ENCODE peak calls at places on chromosome 19, in six cellular contexts. F is esophagus squamous epithelium, D is mammary epithelial cell, K is cardiac muscle cell, L is keratinocyte, Q is psoas muscle. B is an unnamed sample.

GRCh38 chr19:14197882-14198281 is 8.1 kb downstream of the ADGRL1 start:
- DNase-seq in F (no peak), D (no peak), K (no peak), L (no peak), Q (no peak), B (no peak)

GRCh38 chr19:18479964-18480723 is 41.7 kb downstream of the ELL start:
- DNase-seq in F (no peak), D (no peak), K (peak; percentile 80), L (no peak), Q (peak; percentile 90), B (peak; percentile 67)

GRCh38 chr19:55232284-55232597 is 3.7 kb upstream of the TMEM86B start:
- DNase-seq in F (no peak), D (no peak), K (no peak), L (no peak), Q (no peak), B (no peak)

GRCh38 chr19:23070353-23070781 is 46.5 kb upstream of the ZNF730 start:
- DNase-seq in F (no peak), D (peak; percentile 11), K (peak; percentile 60), L (no peak), Q (peak; percentile 31), B (no peak)

GRCh38 chr19:33396701-33397535 is 23.4 kb downstream of the CEBPG start:
- DNase-seq in F (no peak), D (no peak), K (peak; percentile 65), L (no peak), Q (peak; percentile 22), B (no peak)

GRCh38 chr19:58543826-58544590 is at the start of gene TRIM28:
- DNase-seq in F (no peak), D (peak; percentile 99), K (peak; percentile 100), L (peak; percentile 90), Q (peak; percentile 98), B (peak; percentile 99)

GRCh38 chr19:56663931-56664500 is 7.5 kb downstream of the ZNF835 start:
- DNase-seq in F (no peak), D (no peak), K (no peak), L (no peak), Q (no peak), B (no peak)

GRCh38 chr19:47483800-47484690 is at the start of gene KPTN:
- DNase-seq in F (peak; percentile 62), D (peak; percentile 82), K (peak; percentile 95), L (peak; percentile 42), Q (peak; percentile 91), B (peak; percentile 93)

GRCh38 chr19:42255766-42256750 is 1.1 kb upstream of the ERF start:
- DNase-seq in F (no peak), D (no peak), K (peak; percentile 78), L (no peak), Q (no peak), B (no peak)

GRCh38 chr19:862529-863304 is 3.3 kb downstream of the CFD start:
- DNase-seq in F (no peak), D (peak; percentile 37), K (peak; percentile 61), L (no peak), Q (peak; percentile 63), B (peak; percentile 40)

GRCh38 chr19:10748924-10749434 is 31.1 kb downstream of the DNM2 start:
- DNase-seq in F (no peak), D (peak; percentile 52), K (peak; percentile 59), L (peak; percentile 40), Q (peak; percentile 39), B (peak; percentile 56)

GRCh38 chr19:13881692-13882418 is 4.9 kb downstream of the NANOS3 start:
- DNase-seq in F (no peak), D (no peak), K (peak; percentile 67), L (no peak), Q (peak; percentile 48), B (no peak)

GRCh38 chr19:57807541-57807940 is 7.2 kb downstream of the ZNF552 start:
- DNase-seq in F (no peak), D (no peak), K (peak; percentile 67), L (no peak), Q (no peak), B (no peak)

GRCh38 chr19:16886305-16886880 is 2.4 kb upstream of the F2RL3 start:
- DNase-seq in F (no peak), D (no peak), K (peak; percentile 93), L (no peak), Q (peak; percentile 55), B (peak; percentile 67)

GRCh38 chr19:14550201-14550754 is 20.9 kb downstream of the TECR start:
- DNase-seq in F (no peak), D (peak; percentile 58), K (peak; percentile 11), L (no peak), Q (no peak), B (no peak)

GRCh38 chr19:677601-678380 is 1.6 kb downstream of the FSTL3 start:
- DNase-seq in F (no peak), D (peak; percentile 82), K (no peak), L (no peak), Q (peak; percentile 25), B (no peak)

GRCh38 chr19:58518261-58519086 is 1.1 kb downstream of the ZBTB45 start:
- DNase-seq in F (no peak), D (no peak), K (no peak), L (no peak), Q (no peak), B (peak; percentile 21)

GRCh38 chr19:10238172-10238783 is 7.1 kb upstream of the S1PR2 start:
- DNase-seq in F (no peak), D (no peak), K (peak; percentile 96), L (no peak), Q (peak; percentile 71), B (peak; percentile 99)

DNA sequence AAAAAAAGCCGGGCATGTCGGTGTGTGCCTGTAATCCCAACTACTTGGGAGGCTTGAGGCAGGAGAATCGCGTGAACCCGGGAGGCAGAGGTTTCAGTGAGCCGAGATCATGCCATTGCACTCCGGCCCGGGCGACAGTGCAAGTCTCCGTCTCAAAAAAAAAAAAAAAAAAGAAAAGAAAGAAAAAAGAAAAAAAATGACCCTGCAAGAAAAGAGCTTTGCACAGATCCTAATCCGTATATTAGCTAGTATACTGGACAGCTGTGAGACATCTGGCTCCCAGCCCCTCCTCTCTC is 1.0 kb upstream of the AKT2 start:
- DNase-seq in F (no peak), D (no peak), K (no peak), L (no peak), Q (no peak), B (no peak)
- H3K4me3 ChIP-seq in F (no peak overlapping the region), D (no peak overlapping the region), K (no peak overlapping the region), L (no peak overlapping the region), Q (peak overlapping the region; percentile 87), B (no peak overlapping the region)

GRCh38 chr19:5918463-5919079 is 4.5 kb downstream of the CAPS start:
- DNase-seq in F (no peak), D (no peak), K (no peak), L (no peak), Q (no peak), B (no peak)
- H3K36me3 ChIP-seq in F (peaks cover 31% of the 10 kb centered on the region), D (peaks cover 4% of the 10 kb centered on the region), K (peaks cover 53% of the 10 kb centered on the region), L (peaks cover 21% of the 10 kb centered on the region), Q (peaks cover 4% of the 10 kb centered on the region), B (no peaks in the 10 kb centered on the region)

GRCh38 chr19:4554717-4555116 is 4.8 kb downstream of the SEMA6B start:
- DNase-seq in F (no peak), D (no peak), K (no peak), L (no peak), Q (no peak), B (no peak)

GRCh38 chr19:4557186-4557970 is 2.1 kb downstream of the SEMA6B start:
- DNase-seq in F (no peak), D (no peak), K (no peak), L (no peak), Q (no peak), B (no peak)

GRCh38 chr19:4555657-4556561 is 3.6 kb downstream of the SEMA6B start:
- DNase-seq in F (no peak), D (no peak), K (no peak), L (no peak), Q (no peak), B (peak; percentile 31)

GRCh38 chr19:4557971-4558941 is 1.2 kb downstream of the SEMA6B start:
- DNase-seq in F (no peak), D (no peak), K (peak; percentile 34), L (no peak), Q (no peak), B (no peak)

DNA sequence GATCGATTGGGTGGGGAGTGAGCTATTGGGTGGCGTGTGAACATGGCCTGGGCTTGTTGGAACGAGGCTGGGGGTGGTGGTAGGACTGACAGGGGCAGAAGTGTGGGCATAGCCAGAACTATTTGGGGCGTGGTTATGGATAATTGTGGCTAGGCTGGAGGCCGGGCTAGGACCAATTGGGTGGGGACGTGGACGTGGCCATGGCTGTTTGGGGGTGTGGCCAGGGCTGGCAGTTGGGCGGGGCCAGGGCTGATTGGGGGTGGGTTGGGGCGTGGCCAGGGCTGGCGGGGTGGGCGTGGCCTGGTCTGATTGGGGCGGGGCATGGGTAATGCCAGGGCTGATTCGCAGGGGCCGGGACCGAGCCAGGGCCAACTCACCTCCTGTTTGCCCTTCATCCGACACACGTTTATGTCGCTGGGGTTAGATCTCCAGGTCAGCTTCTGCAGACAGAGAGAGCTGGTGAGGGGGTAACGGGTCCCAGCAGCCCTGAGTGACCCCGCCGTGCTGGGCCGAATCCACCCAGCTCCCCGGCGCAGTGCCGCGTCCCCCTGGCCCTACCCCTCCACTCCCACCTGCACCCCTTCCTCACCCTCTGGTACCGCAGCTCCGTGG is 2.8 kb downstream of the SEMA6B start:
- DNase-seq in F (no peak), D (peak; percentile 29), K (peak; percentile 28), L (no peak), Q (no peak), B (peak; percentile 43)
- H3K4me3 ChIP-seq in F (no peak overlapping the region), D (no peak overlapping the region), K (no peak overlapping the region), L (no peak overlapping the region), Q (no peak overlapping the region), B (no peak overlapping the region)

DNA sequence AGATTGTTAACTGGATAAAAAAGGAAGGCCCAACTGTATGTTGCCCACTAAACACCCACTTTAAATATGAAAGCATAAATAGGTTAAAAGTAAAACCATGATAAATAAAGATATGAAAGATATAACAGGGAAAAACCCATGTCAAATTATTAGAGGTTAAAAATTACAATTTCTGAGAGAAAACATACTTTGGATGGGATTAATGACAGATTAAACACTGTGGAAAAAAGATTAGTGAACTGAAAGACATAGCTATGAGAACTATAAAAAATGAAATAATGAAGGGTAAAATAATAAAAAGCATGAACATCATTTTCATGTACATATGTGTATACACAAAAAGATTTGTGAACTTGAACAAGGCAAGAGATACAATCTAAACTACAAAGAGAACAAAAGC is 2.2 kb upstream of the ZNF577 start:
- DNase-seq in F (no peak), D (no peak), K (no peak), L (no peak), Q (no peak), B (no peak)
- H3K36me3 ChIP-seq in F (peaks cover 35% of the 10 kb centered on the region), D (peaks cover 32% of the 10 kb centered on the region), K (peaks cover 55% of the 10 kb centered on the region), L (peaks cover 25% of the 10 kb centered on the region), Q (peaks cover 35% of the 10 kb centered on the region), B (peaks cover 32% of the 10 kb centered on the region)

B was measured in MG63.